ENCODE peak calls at places on chromosomes 13 and 19, in nine cellular contexts. Q is CD4-positive, alpha-beta T cell; G is thyroid gland; Z is ascending aorta; T is coronary artery; K is thoracic aorta; H is endodermal cell; I is A549; D is RWPE1. L is an unnamed sample.

GRCh38 chr19:3055741-3056453 is 6.4 kb downstream of the TLE5 start:
- DNase-seq in T (peak; percentile 71), I (peak; percentile 78), Z (no peak), H (peak; percentile 80), Q (no peak), D (peak; percentile 91), K (no peak), G (peak; percentile 91), L (peak; percentile 40)

GRCh38 chr13:55560331-55560730 is 1580.4 kb upstream of the PRR20A start:
- DNase-seq in K (no peak), G (no peak), I (no peak), T (no peak), Q (no peak), D (no peak), H (no peak), Z (no peak), L (no peak)

GRCh38 chr19:1935484-1936208 is 5.3 kb upstream of the CSNK1G2 start:
- DNase-seq in T (no peak), Z (no peak), G (no peak), H (no peak), I (peak; percentile 72), K (no peak), Q (no peak), D (no peak), L (peak; percentile 66)

GRCh38 chr13:75621147-75621546 is 15.0 kb upstream of the LMO7 start:
- DNase-seq in G (no peak), D (no peak), Z (no peak), I (no peak), H (no peak), T (no peak), Q (no peak), K (no peak), L (no peak)

GRCh38 chr13:111247552-111247951 is 72.9 kb upstream of the TEX29 start:
- DNase-seq in I (no peak), T (no peak), D (no peak), Q (no peak), K (no peak), Z (no peak), G (no peak), H (no peak), L (no peak)

GRCh38 chr19:1767464-1767933 is 14.2 kb downstream of the ONECUT3 start:
- DNase-seq in Z (no peak), K (no peak), H (peak; percentile 89), G (peak; percentile 27), T (no peak), D (peak; percentile 77), I (no peak), Q (peak; percentile 50), L (no peak)

GRCh38 chr13:21657538-21657937 is 13.3 kb upstream of the FGF9 start:
- DNase-seq in Q (no peak), H (no peak), D (peak; percentile 82), I (no peak), Z (no peak), G (no peak), K (no peak), T (no peak), L (no peak)

GRCh38 chr19:46493236-46494114 is 2.2 kb downstream of the PNMA8B start:
- DNase-seq in I (no peak), Q (peak; percentile 39), G (peak; percentile 35), Z (no peak), K (no peak), H (peak; percentile 82), D (no peak), T (no peak), L (peak; percentile 71)

GRCh38 chr19:49441210-49441959 is at the start of gene SLC17A7:
- DNase-seq in T (no peak), Q (peak; percentile 28), Z (no peak), D (peak; percentile 52), K (no peak), H (peak; percentile 91), G (no peak), I (peak; percentile 70), L (peak; percentile 83)

GRCh38 chr19:6065685-6066365 is 44.5 kb downstream of the RFX2 start:
- DNase-seq in H (peak; percentile 78), T (peak; percentile 86), Q (peak; percentile 34), G (no peak), Z (no peak), I (peak; percentile 85), D (peak; percentile 82), K (no peak), L (peak; percentile 30)

GRCh38 chr13:102945324-102945815 is 99.5 kb downstream of the ERCC5 start:
- DNase-seq in K (no peak), H (no peak), D (no peak), T (no peak), I (no peak), Z (no peak), G (no peak), Q (no peak), L (no peak)

GRCh38 chr19:33547676-33548075 is 26.1 kb upstream of the PEPD start:
- DNase-seq in T (no peak), H (no peak), Q (no peak), K (no peak), Z (no peak), D (no peak), I (no peak), G (no peak), L (no peak)

GRCh38 chr13:51832471-51833152 is 12.4 kb downstream of the TMEM272 start:
- DNase-seq in D (no peak), H (peak; percentile 68), T (no peak), Q (peak; percentile 60), Z (no peak), K (no peak), G (peak; percentile 19), I (peak; percentile 20), L (no peak)

GRCh38 chr13:105232403-105232802 is 1303.1 kb downstream of the EFNB2 start:
- DNase-seq in I (no peak), Q (no peak), D (no peak), H (no peak), K (no peak), T (no peak), G (no peak), Z (no peak), L (no peak)

GRCh38 chr13:106649495-106649894 is 81.6 kb upstream of the ARGLU1 start:
- DNase-seq in Q (no peak), Z (no peak), D (peak; percentile 43), I (peak; percentile 1), G (no peak), K (no peak), T (no peak), H (no peak), L (no peak)

GRCh38 chr13:30892966-30893365 is 13.1 kb upstream of the MEDAG start:
- DNase-seq in Z (no peak), D (no peak), H (peak; percentile 94), G (peak; percentile 20), T (peak; percentile 76), K (no peak), Q (no peak), I (peak; percentile 53), L (peak; percentile 85)

GRCh38 chr13:26445092-26445491 is 112.4 kb upstream of the WASF3 start:
- DNase-seq in Z (no peak), Q (no peak), H (no peak), D (no peak), G (no peak), K (no peak), T (no peak), I (no peak), L (no peak)

GRCh38 chr13:49932868-49933267 is 3.3 kb downstream of the SPRYD7 start:
- DNase-seq in H (no peak), I (no peak), Q (no peak), G (no peak), T (no peak), D (no peak), Z (no peak), K (no peak), L (no peak)

GRCh38 chr19:17489392-17490030 is 19.2 kb downstream of the SLC27A1 start:
- DNase-seq in Z (no peak), Q (no peak), T (no peak), G (no peak), H (no peak), K (no peak), I (no peak), D (no peak), L (no peak)
- TF ChIP-seq CTCF in Z (no peak), Q (no peak), T (no peak), G (no peak), H (no peak), K (no peak), I (no peak), D (no peak), L (no peak)

DNA sequence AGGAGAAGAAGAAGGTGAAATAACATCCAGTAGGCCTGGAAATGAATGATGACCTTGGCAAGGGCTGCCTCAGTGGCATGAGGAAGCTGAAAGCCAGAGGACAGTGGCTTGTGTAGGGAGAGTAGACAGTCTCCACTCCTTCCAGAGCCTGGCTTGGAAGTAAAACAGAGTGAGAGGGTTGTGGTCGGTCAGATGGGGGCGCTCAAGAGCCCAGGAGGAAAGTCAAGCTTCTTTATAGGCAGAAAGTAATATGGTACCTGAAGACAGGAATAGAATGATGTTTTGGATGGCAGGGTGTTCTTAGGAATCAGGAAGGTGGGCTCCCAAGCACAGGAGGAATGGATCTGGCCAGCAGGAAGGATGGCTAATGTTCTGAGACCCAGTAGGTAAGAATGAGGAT is 75.1 kb upstream of the TSC22D1 start:
- DNase-seq in Q (no peak), I (no peak), G (no peak), Z (no peak), H (no peak), K (no peak), D (no peak), T (no peak), L (no peak)
- TF ChIP-seq CTCF in Q (no peak), I (no peak), G (no peak), Z (no peak), H (no peak), K (no peak), D (no peak), T (no peak), L (no peak)

GRCh38 chr13:74132768-74133656 is 1.2 kb downstream of the KLF12 start:
- DNase-seq in G (peak; percentile 6), K (no peak), D (no peak), T (peak; percentile 75), I (peak; percentile 2), Z (no peak), H (peak; percentile 71), Q (peak; percentile 46), L (peak; percentile 30)
- TF ChIP-seq CTCF in G (no peak), K (no peak), D (no peak), T (no peak), I (no peak), Z (no peak), H (no peak), Q (no peak), L (peak; percentile 4)

DNA sequence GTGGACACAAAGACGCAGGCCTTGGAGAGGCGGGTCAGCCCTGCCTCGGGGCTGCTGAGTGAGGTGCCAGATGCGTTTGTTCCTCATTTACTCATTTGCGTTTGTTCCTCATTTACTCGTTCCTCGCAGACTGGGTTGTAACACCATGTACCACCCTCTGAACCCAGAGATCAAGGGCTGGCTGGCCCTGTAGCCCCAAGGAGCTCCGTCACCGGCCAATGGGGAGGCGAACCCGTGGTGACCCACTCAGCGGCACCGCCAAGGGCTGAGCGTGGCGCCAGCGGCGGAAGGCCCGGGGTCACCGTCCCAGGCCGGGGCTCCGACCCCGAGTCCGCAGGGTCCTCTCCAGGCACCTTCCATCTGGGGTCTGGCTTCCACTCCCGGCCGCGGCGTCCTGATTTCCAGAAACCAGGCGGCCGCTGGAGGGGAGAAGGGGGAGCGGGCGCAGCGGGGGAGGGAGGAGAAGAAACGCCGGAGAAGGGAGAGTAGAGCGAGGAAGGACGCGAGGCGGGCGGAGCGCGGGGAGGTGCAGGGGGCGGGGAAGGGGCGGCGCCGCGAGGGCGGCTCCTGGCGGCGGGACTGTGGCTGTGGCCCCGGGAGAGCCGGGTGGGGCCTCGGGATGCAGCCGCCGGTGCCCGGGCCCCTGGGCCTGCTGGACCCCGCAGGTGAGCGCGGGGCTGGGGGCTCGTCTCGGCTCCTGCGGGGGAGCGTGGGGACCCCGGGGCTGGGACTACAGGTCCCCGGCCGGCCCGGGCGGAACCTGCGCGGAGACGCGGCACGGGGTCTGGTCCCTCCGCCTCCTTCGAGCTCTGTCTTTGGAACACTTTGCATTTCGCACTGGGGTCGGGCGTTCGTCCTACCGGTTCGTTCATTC is at the start of gene TMEM255B:
- DNase-seq in H (peak; percentile 95), D (peak; percentile 95), T (peak; percentile 87), I (peak; percentile 39), Z (peak; percentile 33), Q (peak; percentile 64), G (peak; percentile 86), K (peak; percentile 49), L (peak; percentile 85)
- TF ChIP-seq CTCF in H (peak; percentile 72), D (peak; percentile 37), T (no peak), I (peak; percentile 7), Z (peak; percentile 40), Q (peak; percentile 49), G (no peak), K (peak; percentile 46), L (peak; percentile 39)